ENCODE peak calls at places on chromosome 9, in four cellular contexts. P, N, X and C are unnamed samples. For H3K4me1, the result is how much of the 10 kb centered on the place peaks cover.

GRCh38 chr9:129987047-129987446 is 55.9 kb downstream of the FNBP1 start:
- DNase-seq in P (no peak), N (no peak), X (no peak), C (no peak)

GRCh38 chr9:118570076-118570475 is 799.2 kb downstream of the BRINP1 start:
- DNase-seq in P (no peak), N (no peak), X (no peak), C (no peak)

GRCh38 chr9:125361837-125362531 is 100.4 kb downstream of the GAPVD1 start:
- DNase-seq in P (no peak), N (no peak), X (no peak), C (no peak)

GRCh38 chr9:123645126-123645525 is 284.8 kb downstream of the DENND1A start:
- DNase-seq in P (no peak), N (no peak), X (no peak), C (no peak)

GRCh38 chr9:84600739-84601138 is 68.8 kb upstream of the NTRK2 start:
- DNase-seq in P (no peak), N (no peak), X (no peak), C (no peak)

GRCh38 chr9:132481467-132481866 is 71.5 kb downstream of the CFAP77 start:
- DNase-seq in P (no peak), N (no peak), X (no peak), C (no peak)

GRCh38 chr9:69546265-69546664 is 125.9 kb downstream of the APBA1 start:
- DNase-seq in P (no peak), N (no peak), X (no peak), C (no peak)

GRCh38 chr9:88781500-88782391 is 209.5 kb upstream of the S1PR3 start:
- DNase-seq in P (peak), N (peak), X (peak), C (no peak)

GRCh38 chr9:14158911-14159310 is 155.0 kb downstream of the NFIB start:
- DNase-seq in P (no peak), N (no peak), X (no peak), C (no peak)

GRCh38 chr9:93574900-93575705 is 1.3 kb upstream of the PHF2 start:
- DNase-seq in P (no peak), N (no peak), X (no peak), C (no peak)

GRCh38 chr9:1939926-1940368 is 75.2 kb upstream of the SMARCA2 start:
- DNase-seq in P (no peak), N (no peak), X (no peak), C (peak)

GRCh38 chr9:96459268-96460007 is 9.5 kb downstream of the HABP4 start:
- DNase-seq in P (no peak), N (no peak), X (no peak), C (no peak)

GRCh38 chr9:123456011-123456410 is 100.0 kb downstream of the CRB2 start:
- DNase-seq in P (no peak), N (no peak), X (no peak), C (no peak)

GRCh38 chr9:73199886-73200285 is 48.2 kb downstream of the ANXA1 start:
- DNase-seq in P (no peak), N (no peak), X (no peak), C (no peak)

GRCh38 chr9:78406146-78406545 is 109.2 kb downstream of the PSAT1 start:
- DNase-seq in P (no peak), N (no peak), X (no peak), C (no peak)

GRCh38 chr9:74920944-74921626 is 31.6 kb downstream of the C9orf40 start:
- DNase-seq in P (no peak), N (no peak), X (no peak), C (no peak)

GRCh38 chr9:88917375-88917774 is 73.9 kb upstream of the S1PR3 start:
- DNase-seq in P (no peak), N (no peak), X (no peak), C (no peak)

GRCh38 chr9:98191210-98191609 is 1.2 kb downstream of the CORO2A start:
- DNase-seq in P (no peak), N (no peak), X (no peak), C (no peak)

GRCh38 chr9:72592501-72593403 is 71.3 kb downstream of the TMC1 start:
- DNase-seq in P (no peak), N (no peak), X (no peak), C (peak)

GRCh38 chr9:88179080-88179521 is 40.8 kb upstream of the SPATA31C2 start:
- DNase-seq in P (peak), N (no peak), X (no peak), C (peak)

GRCh38 chr9:136243631-136244030 is 2.0 kb downstream of the QSOX2 start:
- DNase-seq in P (no peak), N (no peak), X (no peak), C (no peak)

GRCh38 chr9:130954317-130954716 is 15.3 kb upstream of the FIBCD1 start:
- DNase-seq in P (no peak), N (no peak), X (no peak), C (no peak)

GRCh38 chr9:88661759-88662158 is 126.8 kb downstream of the NXNL2 start:
- DNase-seq in P (no peak), N (no peak), X (no peak), C (no peak)

GRCh38 chr9:100601216-100601615 is 23.3 kb downstream of the CAVIN4 start:
- DNase-seq in P (no peak), N (peak), X (no peak), C (peak)

GRCh38 chr9:124261787-124262595 is 4.2 kb downstream of the NEK6 start:
- DNase-seq in P (no peak), N (no peak), X (no peak), C (no peak)

GRCh38 chr9:5643005-5643624 is 14.2 kb downstream of the RIC1 start:
- DNase-seq in P (no peak), N (no peak), X (no peak), C (no peak)

GRCh38 chr9:37192803-37193202 is 72.4 kb downstream of the ZCCHC7 start:
- DNase-seq in P (no peak), N (no peak), X (no peak), C (no peak)
- H3K4me3 ChIP-seq in P (no peak), N (no peak), X (no peak), C (no peak)

DNA sequence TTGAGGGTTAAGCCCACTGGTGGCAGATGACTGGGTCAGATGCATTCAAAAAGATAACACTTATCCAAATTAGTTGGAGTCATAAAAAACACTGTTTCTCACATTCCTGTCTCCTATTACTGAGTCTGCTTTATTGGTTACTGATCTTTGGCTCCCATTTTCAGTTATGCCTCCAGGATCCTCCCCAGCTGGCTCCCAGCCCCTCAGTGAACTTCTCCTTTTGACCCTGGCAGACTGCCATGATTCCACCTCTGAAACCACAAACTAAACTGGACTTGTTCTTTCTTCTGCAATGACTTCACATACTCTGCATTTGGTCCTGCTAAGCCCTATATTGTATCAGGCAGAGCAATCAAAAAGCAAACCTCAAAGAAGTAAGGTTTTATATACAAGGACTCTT is 860.8 kb upstream of the DMAC1 start:
- DNase-seq in P (peak), N (peak), X (peak), C (no peak)
- H3K4me1 ChIP-seq in P (under half), N (under half), X (under half), C (under half)

DNA sequence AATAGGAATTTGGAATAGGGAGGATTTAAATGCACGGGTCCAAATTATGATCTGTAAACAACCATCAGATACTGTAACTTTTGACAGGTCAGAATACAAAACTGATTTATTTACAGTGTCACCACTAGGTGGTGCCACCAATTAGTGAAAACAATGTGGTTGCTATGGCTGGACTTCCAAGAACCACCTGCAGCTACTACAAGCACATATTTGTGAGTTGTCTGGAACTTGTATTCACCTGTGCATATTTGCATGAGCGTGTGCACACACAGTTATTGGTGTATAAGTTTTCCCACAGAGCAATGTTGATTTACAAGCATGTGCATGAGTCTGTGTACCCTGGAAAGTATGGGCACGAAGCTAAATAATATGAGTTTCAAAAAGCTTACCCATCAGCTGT is 3.0 kb upstream of the HRCT1 start:
- DNase-seq in P (no peak), N (no peak), X (no peak), C (peak)
- H3K4me3 ChIP-seq in P (no peak), N (no peak), X (no peak), C (no peak)

GRCh38 chr9:121282309-121283071 is 14.5 kb downstream of the GSN start:
- DNase-seq in P (peak), N (peak), X (peak), C (no peak)

GRCh38 chr9:121281614-121282291 is 13.8 kb downstream of the GSN start:
- DNase-seq in P (peak), N (peak), X (peak), C (no peak)

GRCh38 chr9:121284733-121285451 is 16.9 kb downstream of the GSN start:
- DNase-seq in P (no peak), N (no peak), X (no peak), C (no peak)

GRCh38 chr9:121283856-121284732 is 16.1 kb downstream of the GSN start:
- DNase-seq in P (no peak), N (no peak), X (no peak), C (no peak)

GRCh38 chr9:121283072-121283398 is 15.1 kb downstream of the GSN start:
- DNase-seq in P (no peak), N (no peak), X (no peak), C (no peak)
- H3K4me1 ChIP-seq in P (half or more), N (half or more), X (half or more), C (under half)

GRCh38 chr9:128722380-128723351 is 1.3 kb downstream of the ZDHHC12 start:
- DNase-seq in P (no peak), N (no peak), X (no peak), C (no peak)
- H3K4me3 ChIP-seq in P (no peak), N (no peak), X (no peak), C (no peak)

DNA sequence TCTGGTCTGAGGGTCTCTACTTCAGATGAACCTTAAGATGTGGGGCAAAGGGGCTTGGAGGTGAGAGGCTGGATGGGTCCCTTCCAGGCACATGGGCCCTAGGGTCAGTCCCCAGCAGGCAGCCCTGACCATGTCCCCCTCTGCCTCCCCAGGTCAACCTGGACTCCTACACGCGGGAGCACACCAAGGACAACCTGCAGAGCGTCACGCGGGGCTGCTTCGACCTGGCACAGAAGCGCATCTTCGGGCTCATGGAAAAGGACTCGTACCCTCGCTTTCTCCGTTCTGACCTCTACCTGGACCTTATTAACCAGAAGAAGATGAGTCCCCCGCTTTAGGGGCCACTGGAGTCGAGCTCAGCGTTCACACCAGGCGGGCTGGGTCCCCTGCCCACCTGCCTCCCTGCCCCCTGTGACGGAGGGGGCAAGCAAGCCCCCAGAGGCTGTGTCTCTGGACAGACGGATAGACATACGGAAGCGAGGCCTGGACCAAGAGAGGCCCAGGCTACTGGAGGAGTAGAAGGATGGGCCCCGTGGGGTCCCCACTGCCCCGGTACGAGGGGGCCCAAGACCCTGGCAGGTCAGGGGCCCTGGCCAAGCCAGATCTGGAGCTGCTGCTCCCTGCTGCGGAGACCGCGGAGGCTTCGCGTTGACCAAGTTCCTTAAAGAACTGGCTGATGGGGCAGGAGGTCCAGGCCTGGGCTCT is 133.2 kb downstream of the RGS3 start:
- DNase-seq in P (no peak), N (no peak), X (no peak), C (no peak)
- H3K4me1 ChIP-seq in P (half or more), N (under half), X (half or more), C (under half)

DNA sequence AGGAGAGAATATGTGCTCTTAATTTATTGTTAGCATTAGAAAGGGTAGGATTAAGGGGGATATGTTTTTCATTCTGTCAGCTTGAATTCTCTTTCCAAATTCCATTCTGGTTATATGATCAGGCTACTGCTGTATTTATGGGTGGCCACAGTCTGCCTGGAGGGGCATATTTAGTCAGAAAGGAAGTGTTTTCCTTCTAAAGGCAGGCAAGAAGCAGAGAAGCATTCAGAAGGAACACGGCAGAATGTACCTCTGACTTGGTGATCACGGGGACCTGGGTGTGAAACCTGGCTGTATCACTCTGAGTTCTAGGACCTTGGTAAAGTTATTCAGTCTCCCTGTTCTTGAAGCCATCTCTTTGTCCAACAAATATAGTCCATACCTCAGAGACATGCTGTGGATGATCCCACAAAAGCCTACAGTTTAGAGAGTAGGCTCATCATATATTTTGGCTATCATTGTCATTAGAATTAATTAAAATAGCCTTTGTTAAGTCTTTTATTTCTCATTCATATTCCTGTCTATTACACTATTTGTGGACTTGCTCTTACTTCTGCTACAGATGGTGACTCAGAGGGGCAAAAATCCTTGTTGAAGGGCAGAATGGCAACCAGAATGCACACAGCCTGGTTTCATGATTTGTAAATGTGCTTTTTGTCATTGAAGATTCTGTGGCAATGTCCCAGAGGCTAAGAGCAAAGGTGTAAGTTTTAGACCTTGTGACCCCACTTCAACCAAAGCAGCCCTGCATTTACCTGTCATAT is 2.7 kb downstream of the TNC start:
- DNase-seq in P (no peak), N (no peak), X (no peak), C (no peak)
- H3K4me3 ChIP-seq in P (no peak), N (no peak), X (no peak), C (no peak)

DNA sequence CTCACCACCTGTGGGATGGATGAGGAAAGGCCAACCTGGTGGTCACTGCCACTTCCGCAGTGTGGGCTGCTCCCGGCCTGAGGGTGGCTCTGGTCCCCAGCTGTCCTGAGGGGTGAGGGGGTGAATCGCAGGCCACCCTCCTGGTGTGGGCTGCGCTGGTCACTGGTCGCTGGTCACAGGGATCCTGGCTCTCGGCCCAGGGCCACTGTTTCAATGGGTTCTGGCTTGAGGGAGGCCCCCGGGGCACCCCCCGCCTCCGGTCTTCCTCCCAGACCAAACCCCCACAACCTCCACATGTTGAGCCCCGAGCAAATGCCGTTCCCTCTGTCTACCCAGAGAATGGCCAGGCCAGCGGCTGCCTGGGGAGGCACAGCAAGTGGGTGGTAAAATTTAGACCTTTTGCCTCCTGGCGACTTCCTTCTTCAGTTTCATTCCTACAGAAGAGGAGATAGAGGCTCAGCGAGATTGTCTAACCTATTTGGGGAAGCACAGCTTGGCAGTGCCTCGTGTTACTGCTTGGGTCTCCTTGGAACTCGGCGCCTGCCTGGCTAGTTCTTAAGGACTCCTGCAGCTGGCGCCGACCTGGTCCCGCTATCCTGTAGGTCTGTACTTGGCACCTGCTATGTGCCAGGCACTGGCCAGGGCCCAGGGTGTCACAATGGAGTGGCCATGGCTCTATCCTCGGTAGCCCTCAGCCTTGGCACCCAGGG is 48.2 kb downstream of the RXRA start:
- DNase-seq in P (peak), N (no peak), X (no peak), C (no peak)
- H3K4me1 ChIP-seq in P (half or more), N (half or more), X (half or more), C (under half)